ENCODE peak calls at places on chromosomes 6 and 20, in four cellular contexts. One of them, this sample, is unnamed.

GRCh38 chr6:455006-455585 is 63.5 kb downstream of the IRF4 start:
- DNase-seq in hepatocyte: no peak
- DNase-seq in endothelial cell of umbilical vein: no peak
- DNase-seq in H9: no peak
- DNase-seq in this sample: no peak

GRCh38 chr20:48409216-48409615 is 418.6 kb downstream of the PREX1 start:
- DNase-seq in hepatocyte: no peak
- DNase-seq in H9: no peak
- DNase-seq in endothelial cell of umbilical vein: no peak
- DNase-seq in this sample: no peak

GRCh38 chr6:51792273-51793030 is 295.0 kb downstream of the PKHD1 start:
- DNase-seq in H9: no peak
- DNase-seq in hepatocyte: no peak
- DNase-seq in endothelial cell of umbilical vein: no peak
- DNase-seq in this sample: no peak

GRCh38 chr6:158050955-158051354 is 69.3 kb downstream of the SYNJ2 start:
- DNase-seq in endothelial cell of umbilical vein: no peak
- DNase-seq in hepatocyte: no peak
- DNase-seq in H9: no peak
- DNase-seq in this sample: no peak

GRCh38 chr6:140485740-140486467 is 1111.5 kb upstream of the CITED2 start:
- DNase-seq in endothelial cell of umbilical vein: peak; percentile 13
- DNase-seq in hepatocyte: peak; percentile 12
- DNase-seq in H9: no peak
- DNase-seq in this sample: no peak

GRCh38 chr6:116073765-116074450 is 13.2 kb upstream of the FRK start:
- DNase-seq in H9: no peak
- DNase-seq in hepatocyte: peak; percentile 17
- DNase-seq in endothelial cell of umbilical vein: peak; percentile 20
- DNase-seq in this sample: no peak

GRCh38 chr6:44373051-44373450 is 14.5 kb upstream of the CDC5L start:
- DNase-seq in H9: no peak
- DNase-seq in hepatocyte: no peak
- DNase-seq in endothelial cell of umbilical vein: no peak
- DNase-seq in this sample: no peak

GRCh38 chr6:158165919-158166416 is 2.1 kb downstream of the SERAC1 start:
- DNase-seq in H9: no peak
- DNase-seq in endothelial cell of umbilical vein: no peak
- DNase-seq in hepatocyte: no peak
- DNase-seq in this sample: no peak

GRCh38 chr6:3282461-3283236 is 23.9 kb downstream of the PSMG4 start:
- DNase-seq in hepatocyte: no peak
- DNase-seq in H9: no peak
- DNase-seq in endothelial cell of umbilical vein: no peak
- DNase-seq in this sample: no peak

GRCh38 chr6:3283641-3284435 is 25.1 kb downstream of the PSMG4 start:
- DNase-seq in H9: no peak
- DNase-seq in endothelial cell of umbilical vein: no peak
- DNase-seq in hepatocyte: no peak
- DNase-seq in this sample: no peak

GRCh38 chr6:3284436-3284876 is 25.7 kb downstream of the PSMG4 start:
- DNase-seq in endothelial cell of umbilical vein: no peak
- DNase-seq in H9: no peak
- DNase-seq in hepatocyte: no peak
- DNase-seq in this sample: no peak

GRCh38 chr6:3281669-3282460 is 23.1 kb downstream of the PSMG4 start:
- DNase-seq in endothelial cell of umbilical vein: peak; percentile 94
- DNase-seq in H9: no peak
- DNase-seq in hepatocyte: no peak
- DNase-seq in this sample: peak; percentile 57

DNA sequence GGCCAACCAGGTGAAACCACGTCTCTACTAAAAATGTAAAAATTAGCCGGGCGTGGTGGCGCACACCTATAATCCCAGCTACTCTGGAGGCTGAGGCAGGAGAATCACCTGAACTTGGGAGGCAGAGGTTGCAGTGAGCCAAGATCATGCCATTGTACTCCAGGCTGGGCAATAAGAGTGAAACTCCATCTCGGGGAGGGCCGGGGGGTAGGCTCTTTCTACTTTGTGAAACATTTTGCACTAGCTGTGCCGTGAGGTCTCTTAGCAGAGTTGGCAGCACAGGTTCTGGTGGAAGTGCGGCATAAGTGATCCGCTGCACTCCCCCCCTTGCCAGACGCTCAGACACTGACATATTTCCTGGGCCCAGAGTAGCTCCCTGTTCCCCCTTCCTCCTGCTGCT is 24.5 kb downstream of the PSMG4 start:
- DNase-seq in H9: no peak
- DNase-seq in hepatocyte: no peak
- DNase-seq in endothelial cell of umbilical vein: no peak
- DNase-seq in this sample: no peak
- H3K27ac ChIP-seq in H9: no peak overlapping the region
- H3K27ac ChIP-seq in hepatocyte: no peak overlapping the region
- H3K27ac ChIP-seq in endothelial cell of umbilical vein: no peak overlapping the region
- H3K27ac ChIP-seq in this sample: no peak overlapping the region

GRCh38 chr6:53824714-53825113 is 29.9 kb downstream of the LRRC1 start:
- DNase-seq in H9: no peak
- DNase-seq in endothelial cell of umbilical vein: no peak
- DNase-seq in hepatocyte: no peak
- DNase-seq in this sample: no peak

GRCh38 chr6:53828215-53828614 is 33.4 kb downstream of the LRRC1 start:
- DNase-seq in hepatocyte: no peak
- DNase-seq in H9: no peak
- DNase-seq in endothelial cell of umbilical vein: no peak
- DNase-seq in this sample: no peak

GRCh38 chr6:53822355-53823115 is 27.7 kb downstream of the LRRC1 start:
- DNase-seq in endothelial cell of umbilical vein: no peak
- DNase-seq in H9: no peak
- DNase-seq in hepatocyte: no peak
- DNase-seq in this sample: no peak

GRCh38 chr6:53827485-53827884 is 32.7 kb downstream of the LRRC1 start:
- DNase-seq in H9: no peak
- DNase-seq in hepatocyte: no peak
- DNase-seq in endothelial cell of umbilical vein: no peak
- DNase-seq in this sample: no peak

GRCh38 chr6:53825514-53826321 is 30.9 kb downstream of the LRRC1 start:
- DNase-seq in hepatocyte: no peak
- DNase-seq in H9: no peak
- DNase-seq in endothelial cell of umbilical vein: no peak
- DNase-seq in this sample: no peak
- H3K79me2 ChIP-seq in hepatocyte: peaks cover 97% of the 10 kb centered on the region
- H3K79me2 ChIP-seq in H9: peaks cover 4% of the 10 kb centered on the region
- H3K79me2 ChIP-seq in endothelial cell of umbilical vein: peaks cover 29% of the 10 kb centered on the region
- H3K79me2 ChIP-seq in this sample: peaks cover 89% of the 10 kb centered on the region

GRCh38 chr6:109299695-109300564 is 82.3 kb downstream of the CD164 start:
- DNase-seq in endothelial cell of umbilical vein: no peak
- DNase-seq in hepatocyte: no peak
- DNase-seq in H9: no peak
- DNase-seq in this sample: no peak

GRCh38 chr6:109303647-109304283 is 78.5 kb downstream of the CD164 start:
- DNase-seq in endothelial cell of umbilical vein: no peak
- DNase-seq in hepatocyte: no peak
- DNase-seq in H9: no peak
- DNase-seq in this sample: no peak

GRCh38 chr6:109303149-109303548 is 79.1 kb downstream of the CD164 start:
- DNase-seq in endothelial cell of umbilical vein: no peak
- DNase-seq in H9: no peak
- DNase-seq in hepatocyte: no peak
- DNase-seq in this sample: no peak

GRCh38 chr6:109300874-109301273 is 81.4 kb downstream of the CD164 start:
- DNase-seq in hepatocyte: no peak
- DNase-seq in H9: no peak
- DNase-seq in endothelial cell of umbilical vein: no peak
- DNase-seq in this sample: no peak

DNA sequence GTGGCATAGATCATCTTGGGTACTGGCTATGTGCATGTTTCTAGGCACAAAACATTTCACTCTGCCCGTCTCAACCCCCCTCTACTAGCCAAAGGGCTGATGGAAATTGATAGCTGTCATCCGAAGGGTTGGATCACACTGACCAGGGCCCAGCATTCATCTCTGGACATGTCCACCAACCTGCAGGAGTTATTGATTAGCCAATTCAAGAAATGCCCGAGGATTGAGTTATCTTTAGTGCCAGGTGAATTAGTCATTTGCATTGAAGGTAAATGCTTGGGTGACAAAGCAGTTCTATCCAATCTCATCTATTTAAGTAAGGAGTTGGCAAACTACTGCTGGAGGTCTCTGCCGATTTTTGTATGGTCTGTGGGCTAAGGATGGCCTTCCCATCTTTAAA is 80.1 kb downstream of the CD164 start:
- DNase-seq in hepatocyte: no peak
- DNase-seq in endothelial cell of umbilical vein: no peak
- DNase-seq in H9: no peak
- DNase-seq in this sample: no peak
- H3K27ac ChIP-seq in hepatocyte: no peak overlapping the region
- H3K27ac ChIP-seq in endothelial cell of umbilical vein: no peak overlapping the region
- H3K27ac ChIP-seq in H9: no peak overlapping the region
- H3K27ac ChIP-seq in this sample: no peak overlapping the region

GRCh38 chr6:13373488-13373886 is 45.1 kb upstream of the TBC1D7 start:
- DNase-seq in endothelial cell of umbilical vein: peak; percentile 67
- DNase-seq in H9: no peak
- DNase-seq in hepatocyte: no peak
- DNase-seq in this sample: no peak

GRCh38 chr6:13372688-13373487 is 44.6 kb upstream of the TBC1D7 start:
- DNase-seq in H9: no peak
- DNase-seq in hepatocyte: no peak
- DNase-seq in endothelial cell of umbilical vein: peak; percentile 26
- DNase-seq in this sample: no peak

GRCh38 chr6:13369591-13369990 is 41.3 kb upstream of the TBC1D7 start:
- DNase-seq in endothelial cell of umbilical vein: no peak
- DNase-seq in hepatocyte: no peak
- DNase-seq in H9: no peak
- DNase-seq in this sample: no peak

GRCh38 chr6:13370623-13371022 is 42.3 kb upstream of the TBC1D7 start:
- DNase-seq in H9: no peak
- DNase-seq in hepatocyte: no peak
- DNase-seq in endothelial cell of umbilical vein: no peak
- DNase-seq in this sample: peak; percentile 93

GRCh38 chr6:13371421-13372072 is 43.2 kb upstream of the TBC1D7 start:
- DNase-seq in H9: no peak
- DNase-seq in hepatocyte: no peak
- DNase-seq in endothelial cell of umbilical vein: no peak
- DNase-seq in this sample: no peak
- H3K79me2 ChIP-seq in H9: no peaks in the 10 kb centered on the region
- H3K79me2 ChIP-seq in hepatocyte: no peaks in the 10 kb centered on the region
- H3K79me2 ChIP-seq in endothelial cell of umbilical vein: no peaks in the 10 kb centered on the region
- H3K79me2 ChIP-seq in this sample: no peaks in the 10 kb centered on the region

DNA sequence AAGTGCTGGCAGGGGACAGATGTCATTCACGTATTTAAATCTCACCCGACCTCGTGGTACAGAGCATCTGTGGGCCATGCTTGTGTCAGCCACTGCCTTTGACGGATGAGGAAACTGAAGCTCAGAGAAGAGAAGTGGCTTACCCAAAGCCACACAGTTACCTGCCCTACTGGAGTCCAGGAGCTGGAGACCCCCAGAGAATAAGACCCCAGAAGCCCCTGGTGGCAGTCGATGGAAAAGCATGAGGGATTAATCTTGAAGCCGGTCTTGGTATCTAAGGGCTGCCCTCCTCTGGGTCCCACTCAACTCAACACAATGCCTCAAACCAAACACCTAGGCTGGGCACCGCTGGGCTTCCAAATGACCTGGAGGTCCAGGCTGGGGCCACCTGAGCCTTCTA is 83.1 kb downstream of the GRM4 start:
- DNase-seq in endothelial cell of umbilical vein: no peak
- DNase-seq in hepatocyte: no peak
- DNase-seq in H9: no peak
- DNase-seq in this sample: no peak
- H3K27ac ChIP-seq in endothelial cell of umbilical vein: no peak overlapping the region
- H3K27ac ChIP-seq in hepatocyte: no peak overlapping the region
- H3K27ac ChIP-seq in H9: no peak overlapping the region
- H3K27ac ChIP-seq in this sample: no peak overlapping the region

This sample was measured in keratinocyte.